ENCODE peak calls at places on chromosomes 5 and 9, in four cellular contexts. One of them, this sample, is unnamed. For H3K4me1 and H3K36me3, the result is how much of the 10 kb centered on the place peaks cover.

GRCh38 chr5:132010645-132011560 is 555 bp downstream of the ACSL6 start:
- DNase-seq in body of pancreas: no peak
- DNase-seq in PC-9: no peak
- DNase-seq in thoracic aorta: no peak
- DNase-seq in this sample: no peak

GRCh38 chr5:448061-448765 is 5.2 kb downstream of the EXOC3 start:
- DNase-seq in body of pancreas: no peak
- DNase-seq in PC-9: no peak
- DNase-seq in thoracic aorta: no peak
- DNase-seq in this sample: no peak

GRCh38 chr5:163586431-163587033 is 81.1 kb downstream of the MAT2B start:
- DNase-seq in body of pancreas: no peak
- DNase-seq in PC-9: no peak
- DNase-seq in thoracic aorta: no peak
- DNase-seq in this sample: no peak

GRCh38 chr5:883475-884181 is 9.0 kb downstream of the BRD9 start:
- DNase-seq in body of pancreas: no peak
- DNase-seq in PC-9: no peak
- DNase-seq in thoracic aorta: no peak
- DNase-seq in this sample: no peak

GRCh38 chr5:151897896-151898295 is 26.8 kb downstream of the GLRA1 start:
- DNase-seq in body of pancreas: no peak
- DNase-seq in PC-9: no peak
- DNase-seq in thoracic aorta: no peak
- DNase-seq in this sample: no peak

GRCh38 chr5:171666815-171667214 is 118.8 kb upstream of the SMIM23 start:
- DNase-seq in body of pancreas: no peak
- DNase-seq in PC-9: no peak
- DNase-seq in thoracic aorta: no peak
- DNase-seq in this sample: no peak

GRCh38 chr5:36685631-36686147 is 79.3 kb downstream of the SLC1A3 start:
- DNase-seq in body of pancreas: no peak
- DNase-seq in PC-9: no peak
- DNase-seq in thoracic aorta: no peak
- DNase-seq in this sample: no peak

GRCh38 chr9:104855837-104856236 is 72.1 kb downstream of the ABCA1 start:
- DNase-seq in body of pancreas: no peak
- DNase-seq in PC-9: no peak
- DNase-seq in thoracic aorta: no peak
- DNase-seq in this sample: no peak

GRCh38 chr9:134910146-134910545 is 7.6 kb downstream of the FCN1 start:
- DNase-seq in body of pancreas: no peak
- DNase-seq in PC-9: no peak
- DNase-seq in thoracic aorta: no peak
- DNase-seq in this sample: no peak

GRCh38 chr5:136192015-136192525 is 892 bp downstream of the SMIM32 start:
- DNase-seq in body of pancreas: no peak
- DNase-seq in PC-9: no peak
- DNase-seq in thoracic aorta: no peak
- DNase-seq in this sample: no peak

GRCh38 chr9:83622814-83623633 is at the start of gene IDNK:
- DNase-seq in body of pancreas: peak
- DNase-seq in PC-9: peak
- DNase-seq in thoracic aorta: no peak
- DNase-seq in this sample: peak

GRCh38 chr9:132166599-132166998 is 4.7 kb downstream of the NTNG2 start:
- DNase-seq in body of pancreas: no peak
- DNase-seq in PC-9: no peak
- DNase-seq in thoracic aorta: no peak
- DNase-seq in this sample: no peak

GRCh38 chr5:42943931-42944631 is 96.0 kb downstream of the ANXA2R start:
- DNase-seq in body of pancreas: no peak
- DNase-seq in PC-9: peak
- DNase-seq in thoracic aorta: no peak
- DNase-seq in this sample: no peak

GRCh38 chr9:113653746-113654604 is 190.4 kb downstream of the RGS3 start:
- DNase-seq in body of pancreas: no peak
- DNase-seq in PC-9: no peak
- DNase-seq in thoracic aorta: no peak
- DNase-seq in this sample: peak

GRCh38 chr9:97811534-97812246 is 41.3 kb upstream of the FOXE1 start:
- DNase-seq in body of pancreas: no peak
- DNase-seq in PC-9: no peak
- DNase-seq in thoracic aorta: no peak
- DNase-seq in this sample: no peak

GRCh38 chr5:56346717-56347116 is 113.6 kb upstream of the ANKRD55 start:
- DNase-seq in body of pancreas: no peak
- DNase-seq in PC-9: peak
- DNase-seq in thoracic aorta: no peak
- DNase-seq in this sample: no peak

GRCh38 chr9:131791532-131792254 is 51.8 kb upstream of the RAPGEF1 start:
- DNase-seq in body of pancreas: no peak
- DNase-seq in PC-9: no peak
- DNase-seq in thoracic aorta: no peak
- DNase-seq in this sample: no peak

GRCh38 chr5:54301852-54302251 is 8.5 kb downstream of the ARL15 start:
- DNase-seq in body of pancreas: no peak
- DNase-seq in PC-9: no peak
- DNase-seq in thoracic aorta: no peak
- DNase-seq in this sample: no peak

GRCh38 chr9:132973713-132974112 is 4.8 kb upstream of the GFI1B start:
- DNase-seq in body of pancreas: no peak
- DNase-seq in PC-9: no peak
- DNase-seq in thoracic aorta: no peak
- DNase-seq in this sample: peak

GRCh38 chr9:16119261-16119660 is 566.4 kb downstream of the CCDC171 start:
- DNase-seq in body of pancreas: no peak
- DNase-seq in PC-9: no peak
- DNase-seq in thoracic aorta: no peak
- DNase-seq in this sample: no peak

GRCh38 chr5:16902846-16903245 is 33.2 kb downstream of the MYO10 start:
- DNase-seq in body of pancreas: peak
- DNase-seq in PC-9: no peak
- DNase-seq in thoracic aorta: no peak
- DNase-seq in this sample: no peak

GRCh38 chr5:59091965-59092364 is 509.1 kb downstream of the RAB3C start:
- DNase-seq in body of pancreas: no peak
- DNase-seq in PC-9: no peak
- DNase-seq in thoracic aorta: no peak
- DNase-seq in this sample: no peak

GRCh38 chr5:41418220-41419031 is 92.0 kb downstream of the PLCXD3 start:
- DNase-seq in body of pancreas: no peak
- DNase-seq in PC-9: no peak
- DNase-seq in thoracic aorta: no peak
- DNase-seq in this sample: no peak

GRCh38 chr9:114300846-114301797 is 21.8 kb upstream of the ORM1 start:
- DNase-seq in body of pancreas: no peak
- DNase-seq in PC-9: no peak
- DNase-seq in thoracic aorta: no peak
- DNase-seq in this sample: no peak

GRCh38 chr5:172303090-172303995 is 19.8 kb upstream of the UBTD2 start:
- DNase-seq in body of pancreas: no peak
- DNase-seq in PC-9: peak
- DNase-seq in thoracic aorta: no peak
- DNase-seq in this sample: no peak

GRCh38 chr5:66450988-66451387 is 145.2 kb upstream of the MAST4 start:
- DNase-seq in body of pancreas: no peak
- DNase-seq in PC-9: no peak
- DNase-seq in thoracic aorta: no peak
- DNase-seq in this sample: no peak

GRCh38 chr9:127887792-127888191 is 10.3 kb upstream of the AK1 start:
- DNase-seq in body of pancreas: no peak
- DNase-seq in PC-9: no peak
- DNase-seq in thoracic aorta: no peak
- DNase-seq in this sample: no peak

GRCh38 chr9:38018964-38019602 is 49.9 kb downstream of the SHB start:
- DNase-seq in body of pancreas: peak
- DNase-seq in PC-9: no peak
- DNase-seq in thoracic aorta: no peak
- DNase-seq in this sample: peak

GRCh38 chr9:32525506-32525905 is 490 bp downstream of the RIGI start:
- DNase-seq in body of pancreas: no peak
- DNase-seq in PC-9: no peak
- DNase-seq in thoracic aorta: no peak
- DNase-seq in this sample: no peak

GRCh38 chr5:416636-416960 is 26.4 kb upstream of the EXOC3 start:
- DNase-seq in body of pancreas: no peak
- DNase-seq in PC-9: no peak
- DNase-seq in thoracic aorta: no peak
- DNase-seq in this sample: no peak

GRCh38 chr5:134537297-134537696 is 11.8 kb downstream of the JADE2 start:
- DNase-seq in body of pancreas: no peak
- DNase-seq in PC-9: no peak
- DNase-seq in thoracic aorta: no peak
- DNase-seq in this sample: no peak

DNA sequence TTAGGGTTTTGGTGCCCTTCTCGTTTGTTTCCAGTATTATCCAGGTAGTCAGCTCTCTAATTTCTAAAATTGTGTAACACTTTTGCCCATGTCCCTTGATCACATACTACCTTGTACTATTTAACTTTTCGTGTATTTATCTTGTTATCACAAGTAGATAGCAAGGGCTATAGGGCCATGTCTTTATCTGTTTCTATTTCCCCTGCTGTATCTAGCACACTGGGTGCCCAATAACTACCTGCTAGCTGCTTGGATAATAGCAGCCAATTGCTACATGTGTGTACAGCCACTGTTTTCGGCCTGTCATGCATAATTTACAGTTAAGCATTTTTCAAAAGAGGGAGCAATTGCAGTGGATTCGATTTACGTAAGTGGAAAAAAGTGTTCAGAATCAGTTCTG is 64.8 kb upstream of the TNFAIP8 start:
- DNase-seq in body of pancreas: no peak
- DNase-seq in PC-9: no peak
- DNase-seq in thoracic aorta: no peak
- DNase-seq in this sample: no peak
- H3K4me1 ChIP-seq in body of pancreas: half or more
- H3K4me1 ChIP-seq in PC-9: under half
- H3K4me1 ChIP-seq in thoracic aorta: under half
- H3K4me1 ChIP-seq in this sample: under half

GRCh38 chr5:180283026-180283615 is 8.8 kb downstream of the MAPK9 start:
- DNase-seq in body of pancreas: no peak
- DNase-seq in PC-9: peak
- DNase-seq in thoracic aorta: no peak
- DNase-seq in this sample: no peak
- H3K36me3 ChIP-seq in body of pancreas: under half
- H3K36me3 ChIP-seq in PC-9: under half
- H3K36me3 ChIP-seq in thoracic aorta: under half
- H3K36me3 ChIP-seq in this sample: under half

GRCh38 chr5:97164846-97165245 is 18.2 kb downstream of the RIOK2 start:
- DNase-seq in body of pancreas: no peak
- DNase-seq in PC-9: no peak
- DNase-seq in thoracic aorta: no peak
- DNase-seq in this sample: no peak
- H3K4me1 ChIP-seq in body of pancreas: under half
- H3K4me1 ChIP-seq in PC-9: under half
- H3K4me1 ChIP-seq in thoracic aorta: under half
- H3K4me1 ChIP-seq in this sample: under half

GRCh38 chr9:126879288-126879687 is 18.8 kb downstream of the ZBTB34 start:
- DNase-seq in body of pancreas: no peak
- DNase-seq in PC-9: no peak
- DNase-seq in thoracic aorta: no peak
- DNase-seq in this sample: no peak
- H3K36me3 ChIP-seq in body of pancreas: under half
- H3K36me3 ChIP-seq in PC-9: under half
- H3K36me3 ChIP-seq in thoracic aorta: under half
- H3K36me3 ChIP-seq in this sample: under half

GRCh38 chr5:179418972-179419371 is 73.7 kb upstream of the ADAMTS2 start:
- DNase-seq in body of pancreas: no peak
- DNase-seq in PC-9: no peak
- DNase-seq in thoracic aorta: no peak
- DNase-seq in this sample: no peak
- H3K4me1 ChIP-seq in body of pancreas: under half
- H3K4me1 ChIP-seq in PC-9: under half
- H3K4me1 ChIP-seq in thoracic aorta: under half
- H3K4me1 ChIP-seq in this sample: under half

GRCh38 chr9:109430231-109430630 is 67.9 kb downstream of the PTPN3 start:
- DNase-seq in body of pancreas: no peak
- DNase-seq in PC-9: no peak
- DNase-seq in thoracic aorta: no peak
- DNase-seq in this sample: no peak
- H3K36me3 ChIP-seq in body of pancreas: under half
- H3K36me3 ChIP-seq in PC-9: under half
- H3K36me3 ChIP-seq in thoracic aorta: under half
- H3K36me3 ChIP-seq in this sample: under half

GRCh38 chr9:110746211-110746930 is 77.8 kb downstream of the MUSK start:
- DNase-seq in body of pancreas: no peak
- DNase-seq in PC-9: no peak
- DNase-seq in thoracic aorta: no peak
- DNase-seq in this sample: no peak
- H3K4me1 ChIP-seq in body of pancreas: under half
- H3K4me1 ChIP-seq in PC-9: under half
- H3K4me1 ChIP-seq in thoracic aorta: under half
- H3K4me1 ChIP-seq in this sample: under half

GRCh38 chr9:137590123-137590468 is 216 bp downstream of the ZMYND19 start:
- DNase-seq in body of pancreas: no peak
- DNase-seq in PC-9: no peak
- DNase-seq in thoracic aorta: no peak
- DNase-seq in this sample: no peak
- H3K36me3 ChIP-seq in body of pancreas: under half
- H3K36me3 ChIP-seq in PC-9: under half
- H3K36me3 ChIP-seq in thoracic aorta: under half
- H3K36me3 ChIP-seq in this sample: under half